ENCODE peak calls at places on chromosomes 13 and 19, in eight cellular contexts. D, C, Q, T, Z, M, O and A are unnamed samples.

GRCh38 chr13:24997367-24997967 is 98.5 kb upstream of the PABPC3 start:
- DNase-seq in C (peak), D (peak), T (no peak), Q (no peak), Z (peak), M (peak), O (no peak), A (peak)

GRCh38 chr19:45448887-45449299 is 18.9 kb upstream of the FOSB start:
- DNase-seq in T (no peak), D (no peak), O (no peak), M (no peak), C (no peak), Q (no peak), Z (peak), A (no peak)

GRCh38 chr13:30362869-30363268 is 55.5 kb upstream of the KATNAL1 start:
- DNase-seq in O (no peak), Q (no peak), D (no peak), Z (no peak), T (no peak), M (no peak), C (no peak), A (no peak)

GRCh38 chr19:46115396-46116109 is 8.9 kb downstream of the IGFL3 start:
- DNase-seq in Q (no peak), O (no peak), C (no peak), M (no peak), Z (peak), T (peak), D (no peak), A (no peak)

GRCh38 chr13:100314132-100314910 is 225.4 kb downstream of the PCCA start:
- DNase-seq in O (no peak), C (no peak), Q (no peak), Z (no peak), D (no peak), M (no peak), T (no peak), A (no peak)

GRCh38 chr13:48730971-48731658 is 77.4 kb downstream of the CYSLTR2 start:
- DNase-seq in D (no peak), C (peak), T (peak), Z (peak), M (peak), Q (no peak), O (no peak), A (no peak)

GRCh38 chr13:94112227-94112626 is 367.3 kb downstream of the DCT start:
- DNase-seq in Q (no peak), O (no peak), Z (peak), T (no peak), M (no peak), C (no peak), D (no peak), A (no peak)

GRCh38 chr13:112443191-112444000 is 67.2 kb downstream of the SPACA7 start:
- DNase-seq in Z (no peak), T (no peak), M (peak), O (peak), Q (peak), D (peak), C (no peak), A (no peak)

GRCh38 chr19:5865772-5866171 is 4.6 kb downstream of the FUT5 start:
- DNase-seq in M (no peak), O (no peak), Z (no peak), Q (no peak), T (no peak), D (no peak), C (no peak), A (no peak)

GRCh38 chr13:40259899-40260298 is 406.5 kb downstream of the FOXO1 start:
- DNase-seq in T (no peak), Q (no peak), M (no peak), Z (no peak), O (no peak), C (no peak), D (no peak), A (no peak)

GRCh38 chr13:70432276-70432805 is 324.1 kb upstream of the KLHL1 start:
- DNase-seq in O (no peak), T (no peak), C (no peak), Z (no peak), M (no peak), Q (peak), D (no peak), A (no peak)

GRCh38 chr13:73599232-73600128 is 534.7 kb downstream of the KLF12 start:
- DNase-seq in T (no peak), D (no peak), Z (no peak), O (no peak), C (no peak), M (no peak), Q (no peak), A (no peak)

GRCh38 chr13:20608438-20609020 is 41.6 kb downstream of the IFT88 start:
- DNase-seq in M (no peak), O (no peak), D (no peak), Q (no peak), T (no peak), C (no peak), Z (no peak), A (no peak)

GRCh38 chr19:32230441-32230840 is 115.0 kb upstream of the ZNF507 start:
- DNase-seq in O (peak), C (no peak), M (no peak), Z (no peak), T (no peak), D (no peak), Q (no peak), A (no peak)

GRCh38 chr19:46606681-46607440 is 5.7 kb downstream of the CALM3 start:
- DNase-seq in D (no peak), T (no peak), C (no peak), M (no peak), O (no peak), Z (no peak), Q (no peak), A (no peak)

GRCh38 chr13:110214637-110215036 is 92.3 kb downstream of the COL4A1 start:
- DNase-seq in D (no peak), C (no peak), Z (peak), M (no peak), O (no peak), T (no peak), Q (no peak), A (no peak)

GRCh38 chr19:49340069-49340864 is 5.1 kb downstream of the CD37 start:
- DNase-seq in D (peak), T (no peak), Q (no peak), O (peak), Z (no peak), C (peak), M (peak), A (peak)

GRCh38 chr19:43132696-43133095 is 50.2 kb upstream of the PSG2 start:
- DNase-seq in O (no peak), C (no peak), Q (no peak), M (no peak), T (no peak), D (no peak), Z (peak), A (no peak)

GRCh38 chr19:29666634-29667389 is 1.6 kb downstream of the PLEKHF1 start:
- DNase-seq in C (peak), Z (peak), O (peak), D (no peak), Q (no peak), T (no peak), M (peak), A (no peak)

GRCh38 chr19:15368798-15369593 is 10.6 kb downstream of the AKAP8 start:
- DNase-seq in O (no peak), M (no peak), Q (no peak), C (no peak), T (no peak), D (no peak), Z (no peak), A (no peak)

GRCh38 chr19:16897572-16898056 is 8.8 kb downstream of the F2RL3 start:
- DNase-seq in D (no peak), M (no peak), T (no peak), Z (no peak), Q (no peak), O (no peak), C (no peak), A (no peak)
- H3K9ac ChIP-seq in D (no peak), M (no peak), T (no peak), Z (peak), Q (peak), O (peak), C (peak), A (peak)

GRCh38 chr13:50916701-50917184 is 7.2 kb downstream of the RNASEH2B start:
- DNase-seq in T (no peak), M (no peak), Z (no peak), D (peak), O (no peak), Q (no peak), C (peak), A (no peak)
- H3K9ac ChIP-seq in T (no peak), M (no peak), Z (no peak), D (peak), O (no peak), Q (no peak), C (no peak), A (no peak)

GRCh38 chr19:2114218-2114617 is 17.5 kb downstream of the IZUMO4 start:
- DNase-seq in M (no peak), D (no peak), T (no peak), Q (no peak), O (no peak), Z (no peak), C (no peak), A (no peak)
- H3K9ac ChIP-seq in M (no peak), D (no peak), T (no peak), Q (no peak), O (no peak), Z (no peak), C (no peak), A (no peak)

GRCh38 chr19:12751635-12752034 is at the start of gene BEST2:
- DNase-seq in Z (no peak), Q (no peak), T (no peak), M (no peak), D (no peak), O (peak), C (no peak), A (no peak)
- H3K9ac ChIP-seq in Z (no peak), Q (no peak), T (no peak), M (no peak), D (no peak), O (no peak), C (no peak), A (no peak)

DNA sequence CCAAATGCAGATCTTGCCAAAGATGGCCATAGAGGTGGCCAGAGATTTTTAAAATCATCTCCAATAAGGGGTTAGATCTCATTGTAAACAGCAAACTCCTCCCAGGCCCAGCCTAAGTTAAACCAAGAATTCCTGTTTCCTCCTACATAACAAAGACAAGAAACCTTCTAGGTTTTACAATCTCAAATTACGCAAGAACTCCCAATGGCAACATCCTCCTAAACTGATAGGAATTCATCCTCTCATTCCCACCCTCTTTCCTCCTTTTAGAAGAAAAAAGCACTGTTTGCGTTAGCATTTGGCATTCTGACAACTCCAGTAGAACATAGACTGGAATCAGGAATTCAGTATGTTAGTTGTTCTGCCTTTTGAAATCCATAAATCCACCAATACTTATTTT is 14.6 kb downstream of the PROSER1 start:
- DNase-seq in T (no peak), Q (peak), M (no peak), O (no peak), D (no peak), C (no peak), Z (peak), A (no peak)
- H3K9ac ChIP-seq in T (no peak), Q (no peak), M (no peak), O (no peak), D (no peak), C (no peak), Z (no peak), A (no peak)

DNA sequence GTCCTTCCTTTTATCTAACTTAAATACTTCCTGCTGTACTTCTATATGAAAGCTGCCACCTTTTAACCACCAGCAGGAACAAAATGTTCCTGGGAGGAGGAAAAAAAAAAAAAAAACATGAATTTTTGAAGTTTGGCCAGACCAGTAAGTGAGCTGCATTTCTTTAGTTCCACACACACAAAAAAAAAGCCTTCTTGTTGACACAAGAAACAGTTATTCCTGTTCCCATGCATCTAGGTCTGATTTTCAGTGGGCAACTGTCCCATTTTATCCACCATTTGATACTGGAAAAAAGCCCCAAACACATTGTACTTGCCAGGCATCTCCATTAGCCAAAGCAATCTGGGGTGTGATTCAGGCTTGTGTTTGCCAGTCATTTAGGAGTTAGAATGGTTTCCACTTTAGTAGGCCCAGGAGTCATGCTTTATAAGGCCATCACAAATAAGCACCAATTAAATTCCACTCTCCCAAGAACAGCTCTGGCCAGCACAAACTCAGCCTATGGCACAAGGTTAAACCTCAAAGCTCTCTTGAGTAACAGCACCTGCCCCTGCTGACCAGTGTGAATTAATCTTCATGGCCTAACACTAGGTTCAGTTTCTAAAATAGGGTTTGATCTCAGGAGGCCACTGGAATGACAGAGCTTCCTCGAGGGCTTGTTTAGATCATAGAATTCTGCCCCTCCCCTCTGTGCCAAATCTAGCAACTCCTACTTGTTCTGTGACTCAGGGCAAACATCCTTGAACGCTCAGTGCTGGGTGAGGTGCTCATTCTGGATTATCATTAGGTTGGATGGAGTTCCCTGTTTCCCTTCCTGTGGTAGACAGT is 67.1 kb downstream of the NUFIP1 start:
- DNase-seq in O (no peak), D (no peak), T (peak), Z (peak), C (peak), M (no peak), Q (no peak), A (no peak)
- H3K9ac ChIP-seq in O (no peak), D (no peak), T (no peak), Z (no peak), C (no peak), M (no peak), Q (no peak), A (no peak)

DNA sequence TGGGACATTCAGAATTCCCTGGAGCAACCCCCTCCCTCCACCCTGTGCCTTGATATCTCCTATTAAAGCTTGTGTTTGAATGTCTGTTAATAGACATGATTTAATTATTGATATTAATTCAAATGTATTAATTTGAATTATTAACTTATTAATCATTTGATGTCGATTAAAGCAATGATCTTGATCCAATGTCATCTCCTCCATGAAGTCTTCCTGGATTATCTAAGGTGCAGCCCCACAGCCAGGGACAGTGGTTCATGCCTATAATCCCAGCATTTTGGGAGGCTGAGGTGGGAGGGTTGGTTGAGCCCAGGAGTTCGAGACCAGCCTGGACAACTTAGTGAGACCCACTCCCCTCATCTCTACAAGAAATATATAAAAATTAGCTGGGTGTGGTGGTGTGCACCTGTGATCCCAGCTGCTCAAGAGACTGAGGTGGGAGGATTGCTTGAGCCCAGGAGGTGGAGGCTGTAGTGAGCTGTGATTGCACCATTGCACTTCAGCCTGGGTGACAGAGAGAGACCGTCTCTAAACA is 9.6 kb downstream of the FEM1A start:
- DNase-seq in T (no peak), O (no peak), M (no peak), D (no peak), C (no peak), Z (no peak), Q (no peak), A (no peak)
- H3K9ac ChIP-seq in T (no peak), O (no peak), M (no peak), D (no peak), C (no peak), Z (no peak), Q (no peak), A (no peak)

DNA sequence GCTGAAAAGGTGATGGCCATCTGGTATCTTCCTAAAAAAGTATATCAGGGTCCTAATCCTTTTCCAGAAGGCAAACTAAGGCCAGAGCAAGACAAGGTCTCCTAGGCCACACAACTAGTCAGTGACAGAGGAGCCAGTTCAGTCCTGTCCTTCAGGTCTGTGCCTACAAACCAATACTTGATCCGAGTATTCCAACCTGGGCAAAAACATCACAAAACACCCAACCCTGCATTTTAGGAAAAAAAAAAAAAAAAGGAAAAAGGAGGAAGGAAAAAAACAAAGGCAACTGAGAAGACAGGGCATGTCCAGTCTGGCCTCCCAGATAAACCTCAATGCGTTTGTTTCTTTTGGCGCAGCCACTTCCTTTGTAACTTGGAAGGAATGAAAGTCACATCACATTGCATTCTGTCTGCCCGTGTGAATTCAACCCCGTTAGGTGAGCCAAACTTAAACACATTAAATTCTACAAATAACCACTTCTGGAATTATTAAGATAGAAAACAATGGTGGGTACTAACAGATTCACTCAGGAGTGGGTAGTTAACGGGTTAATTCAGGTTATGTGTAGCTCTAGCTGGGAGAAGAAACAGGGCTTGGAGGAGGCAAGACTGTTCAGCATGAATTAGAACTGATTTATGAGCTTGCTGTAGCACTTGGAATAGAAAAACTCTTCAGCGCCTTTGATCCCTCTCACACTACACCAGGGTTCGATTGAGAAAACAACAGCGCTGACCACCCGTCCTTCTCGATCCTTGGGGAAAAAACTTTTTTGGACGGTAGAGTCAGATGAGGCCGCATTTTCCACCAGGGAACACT is 43.0 kb upstream of the HNRNPA1L2 start:
- DNase-seq in D (no peak), O (no peak), M (peak), Q (no peak), T (no peak), Z (peak), C (peak), A (peak)
- H3K9ac ChIP-seq in D (no peak), O (no peak), M (no peak), Q (no peak), T (no peak), Z (peak), C (peak), A (peak)

GRCh38 chr13:105814902-105815250 is 720.6 kb downstream of the EFNB2 start:
- DNase-seq in C (no peak), Z (no peak), D (no peak), O (no peak), T (no peak), M (no peak), Q (no peak), A (no peak)
- H3K9ac ChIP-seq in C (no peak), Z (no peak), D (no peak), O (no peak), T (no peak), M (no peak), Q (no peak), A (no peak)